ENCODE peak calls at places on chromosome 16, in eight cellular contexts. D, W, I, T, M, N, O and J are unnamed samples.
A peak's percentile ranks its signal among the peaks of the same experiment; 100 is the strongest.

GRCh38 chr16:47008174-47008573 is 34.7 kb upstream of the DNAJA2 start:
- DNase-seq in I (no peak), T (no peak), N (no peak), W (no peak), D (no peak), O (no peak), M (peak; percentile 6), J (no peak)

GRCh38 chr16:51816929-51817328 is 665.9 kb upstream of the SALL1 start:
- DNase-seq in M (peak; percentile 62), O (no peak), D (no peak), T (no peak), W (no peak), I (no peak), N (no peak), J (no peak)

GRCh38 chr16:48246066-48246465 is 1.3 kb downstream of the ABCC11 start:
- DNase-seq in M (peak; percentile 31), I (no peak), T (no peak), N (no peak), W (no peak), D (no peak), O (no peak), J (no peak)

GRCh38 chr16:75252946-75253911 is 1.8 kb upstream of the BCAR1 start:
- DNase-seq in M (peak; percentile 86), D (no peak), N (peak; percentile 99), O (no peak), W (no peak), I (no peak), T (no peak), J (peak; percentile 58)

GRCh38 chr16:61014869-61015268 is 1021.4 kb downstream of the CDH8 start:
- DNase-seq in I (no peak), T (no peak), N (peak; percentile 44), D (no peak), O (peak; percentile 11), M (no peak), W (no peak), J (no peak)

GRCh38 chr16:74601131-74601871 is 5.6 kb downstream of the GLG1 start:
- DNase-seq in W (peak; percentile 51), N (no peak), M (no peak), I (no peak), D (peak; percentile 30), O (no peak), T (no peak), J (no peak)

GRCh38 chr16:82016964-82017363 is 5.7 kb upstream of the SDR42E1 start:
- DNase-seq in D (no peak), M (peak; percentile 73), O (no peak), N (no peak), I (no peak), W (no peak), T (no peak), J (no peak)

GRCh38 chr16:19809121-19809635 is 75.5 kb downstream of the GPRC5B start:
- DNase-seq in M (no peak), N (no peak), W (peak; percentile 82), T (no peak), I (no peak), O (no peak), D (no peak), J (no peak)

GRCh38 chr16:79272141-79272577 is 328.4 kb downstream of the MAF start:
- DNase-seq in M (no peak), N (no peak), O (no peak), D (no peak), I (no peak), T (no peak), W (no peak), J (no peak)

DNA sequence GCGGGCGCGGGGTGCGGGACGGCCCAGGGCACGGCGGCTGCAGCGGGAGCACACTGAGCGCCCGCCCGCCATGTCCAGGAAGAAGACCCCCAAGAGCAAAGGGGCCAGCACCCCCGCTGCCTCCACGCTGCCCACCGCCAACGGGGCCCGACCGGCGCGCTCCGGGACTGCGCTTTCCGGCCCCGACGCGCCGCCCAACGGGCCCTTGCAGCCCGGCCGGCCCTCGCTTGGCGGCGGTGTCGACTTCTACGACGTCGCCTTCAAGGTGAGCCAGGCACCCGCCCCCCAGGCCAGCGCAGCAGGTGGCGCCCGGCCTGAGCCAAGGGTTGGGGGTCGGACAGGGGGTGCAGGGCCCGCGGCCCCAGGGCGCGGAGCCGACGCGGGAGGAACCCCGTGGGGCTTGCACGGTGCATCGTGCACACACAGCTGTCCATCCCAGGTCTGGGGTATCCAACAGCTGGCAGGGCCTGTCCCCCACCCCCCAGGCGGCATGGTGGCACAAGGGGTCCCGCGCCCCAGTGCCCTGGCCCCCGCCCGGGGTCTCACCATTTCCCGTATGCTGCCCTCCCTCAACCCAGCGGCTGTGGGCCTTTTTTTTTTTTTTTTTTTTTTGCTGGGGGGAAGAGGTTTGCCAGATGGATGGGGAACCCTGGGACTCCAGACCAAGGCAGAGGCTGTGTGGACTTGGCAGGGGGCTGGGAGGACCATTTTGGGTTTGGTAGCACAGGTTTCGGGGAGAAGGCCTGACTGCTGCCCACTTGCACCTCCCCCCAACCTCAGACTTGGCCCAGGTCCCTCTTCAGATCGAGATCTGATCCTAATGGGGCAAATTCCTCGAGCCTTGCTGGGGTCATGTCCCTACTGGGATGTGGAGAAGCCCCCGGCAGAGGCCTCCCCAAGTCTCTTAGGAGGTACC is 547 bp downstream of the RAB26 start:
- DNase-seq in D (peak; percentile 61), M (peak; percentile 61), O (peak; percentile 54), I (no peak), W (peak; percentile 44), T (peak; percentile 42), N (peak; percentile 58), J (peak; percentile 74)
- H3K4me1 ChIP-seq in D (peaks cover 70% of the 10 kb centered on the region), M (peaks cover 20% of the 10 kb centered on the region), O (peaks cover 54% of the 10 kb centered on the region), I (peaks cover 65% of the 10 kb centered on the region), W (peaks cover 30% of the 10 kb centered on the region), T (peaks cover 27% of the 10 kb centered on the region), N (peaks cover 32% of the 10 kb centered on the region), J (peaks cover 55% of the 10 kb centered on the region)

GRCh38 chr16:66458292-66458691 is 31.2 kb downstream of the BEAN1 start:
- DNase-seq in W (no peak), I (no peak), O (no peak), M (no peak), N (no peak), T (no peak), D (no peak), J (no peak)
- H3K9me2 ChIP-seq in W (no peaks in the 10 kb centered on the region), I (no peaks in the 10 kb centered on the region), O (no peaks in the 10 kb centered on the region), M (no peaks in the 10 kb centered on the region), N (no peaks in the 10 kb centered on the region), T (no peaks in the 10 kb centered on the region), D (no peaks in the 10 kb centered on the region), J (no peaks in the 10 kb centered on the region)

GRCh38 chr16:31707743-31708335 is 165.8 kb upstream of the ZNF267 start:
- DNase-seq in O (no peak), T (no peak), N (no peak), D (no peak), I (no peak), M (no peak), W (no peak), J (no peak)

GRCh38 chr16:31705371-31705770 is 168.2 kb upstream of the ZNF267 start:
- DNase-seq in N (no peak), W (no peak), D (no peak), M (no peak), O (no peak), I (no peak), T (no peak), J (no peak)

GRCh38 chr16:31708348-31708747 is 165.3 kb upstream of the ZNF267 start:
- DNase-seq in M (no peak), T (no peak), I (no peak), D (no peak), W (no peak), N (no peak), O (no peak), J (no peak)

GRCh38 chr16:31706318-31706717 is 167.3 kb upstream of the ZNF267 start:
- DNase-seq in W (no peak), N (no peak), O (no peak), T (no peak), I (no peak), M (no peak), D (no peak), J (no peak)

DNA sequence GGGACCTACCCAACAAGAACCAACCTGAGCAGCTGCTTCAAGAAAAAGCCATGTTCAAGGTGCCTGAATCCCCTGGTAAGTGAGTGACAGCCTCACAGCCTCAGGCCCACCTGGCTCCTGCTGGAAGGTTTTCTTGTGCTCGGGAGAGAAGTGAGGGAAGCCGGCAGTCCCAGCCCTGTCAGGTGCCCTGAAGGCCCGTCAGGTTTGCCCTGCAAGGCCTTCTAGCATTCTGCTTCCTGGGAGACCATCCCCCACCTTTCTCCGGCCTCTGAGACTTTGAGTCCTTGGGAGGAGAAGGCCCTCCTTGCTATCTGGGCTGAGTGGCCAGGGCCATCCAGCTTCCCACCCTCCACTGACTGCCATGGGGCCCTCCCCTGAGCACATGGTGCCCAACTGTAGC is 166.7 kb upstream of the ZNF267 start:
- DNase-seq in D (no peak), I (no peak), W (no peak), T (no peak), N (no peak), O (no peak), M (no peak), J (no peak)
- TF ChIP-seq EZH2phosphoT487 in D (no peak), I (no peak), W (no peak), T (no peak), N (no peak), O (no peak), M (no peak), J (no peak)

DNA sequence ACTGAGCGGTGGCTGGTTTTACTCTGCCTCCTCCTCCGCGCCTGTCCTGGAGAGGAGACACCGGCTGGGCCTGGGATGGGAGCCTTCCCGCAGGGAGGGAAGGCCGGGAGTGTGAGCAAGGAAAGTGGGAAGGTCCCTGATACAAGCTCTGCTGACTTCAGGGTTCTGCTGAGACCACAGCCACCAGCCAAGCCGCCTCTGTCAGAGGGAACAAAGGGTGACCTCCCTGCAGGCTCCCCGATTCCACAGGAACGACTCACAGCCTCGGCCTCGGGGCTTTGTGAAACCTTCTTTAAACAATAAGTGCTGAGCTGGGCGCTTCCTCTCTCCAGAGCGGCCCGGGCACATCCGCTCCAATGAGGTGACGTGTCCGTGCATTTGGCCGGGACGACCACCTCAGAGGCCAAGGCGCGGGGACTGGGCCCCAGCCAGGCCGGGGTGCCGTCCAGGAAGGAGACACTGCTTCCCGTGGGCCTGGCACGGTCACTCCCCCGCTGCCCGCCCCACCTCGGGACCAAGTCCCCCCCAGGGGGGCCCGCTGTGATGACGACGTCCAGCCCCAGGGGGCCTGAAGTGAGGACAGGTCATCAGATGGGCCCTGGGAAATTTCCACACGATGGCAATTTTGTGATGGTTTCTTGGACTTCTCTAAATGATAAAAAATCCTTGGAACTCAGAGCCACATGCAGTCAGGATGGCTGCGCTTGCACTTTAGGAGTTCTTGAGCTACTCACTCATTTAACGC is 11.8 kb upstream of the CIBAR2 start:
- DNase-seq in N (peak; percentile 68), I (no peak), W (peak; percentile 42), D (no peak), O (no peak), M (peak; percentile 74), T (no peak), J (peak; percentile 41)
- H3K4me1 ChIP-seq in N (peaks cover 19% of the 10 kb centered on the region), I (peaks cover 35% of the 10 kb centered on the region), W (peaks cover 17% of the 10 kb centered on the region), D (peaks cover 17% of the 10 kb centered on the region), O (no peaks in the 10 kb centered on the region), M (peaks cover 11% of the 10 kb centered on the region), T (no peaks in the 10 kb centered on the region), J (peaks cover 29% of the 10 kb centered on the region)

GRCh38 chr16:3993052-3993785 is 112.7 kb upstream of the CREBBP start:
- DNase-seq in W (no peak), I (no peak), D (no peak), O (no peak), N (no peak), T (no peak), M (no peak), J (no peak)
- H3K9me2 ChIP-seq in W (no peaks in the 10 kb centered on the region), I (no peaks in the 10 kb centered on the region), D (no peaks in the 10 kb centered on the region), O (no peaks in the 10 kb centered on the region), N (no peaks in the 10 kb centered on the region), T (no peaks in the 10 kb centered on the region), M (no peaks in the 10 kb centered on the region), J (no peaks in the 10 kb centered on the region)

GRCh38 chr16:89168381-89169189 is 3.0 kb upstream of the CDH15 start:
- DNase-seq in I (no peak), O (peak; percentile 49), N (no peak), D (no peak), T (no peak), W (no peak), M (peak; percentile 39), J (no peak)
- TF ChIP-seq EZH2phosphoT487 in I (no peak), O (no peak), N (no peak), D (no peak), T (no peak), W (no peak), M (no peak), J (no peak)